ENCODE peak calls at places on chromosomes 1 and 21, in ten cellular contexts. One of them, this sample, is unnamed.

GRCh38 chr1:53139911-53140310 is 2.5 kb downstream of the SLC1A7 start:
- DNase-seq in stimulated activated CD8-positive, alpha-beta memory T cell treated with anti-CD3 and anti-CD28 coated beads, Interleukin-4, amount 100 ng/mL, for 1 hour: no peak
- DNase-seq in sciatic nerve: no peak
- DNase-seq in adipocyte: peak
- DNase-seq in adrenal gland: no peak
- DNase-seq in H7: no peak
- DNase-seq in transverse colon: no peak
- DNase-seq in tibial nerve: no peak
- DNase-seq in CD8-positive, alpha-beta T cell: no peak
- DNase-seq in EL: no peak
- DNase-seq in this sample: no peak

GRCh38 chr1:61531725-61532124 is 193.2 kb downstream of the TM2D1 start:
- DNase-seq in stimulated activated CD8-positive, alpha-beta memory T cell treated with anti-CD3 and anti-CD28 coated beads, Interleukin-4, amount 100 ng/mL, for 1 hour: no peak
- DNase-seq in sciatic nerve: no peak
- DNase-seq in adipocyte: no peak
- DNase-seq in adrenal gland: no peak
- DNase-seq in H7: no peak
- DNase-seq in transverse colon: no peak
- DNase-seq in tibial nerve: no peak
- DNase-seq in CD8-positive, alpha-beta T cell: no peak
- DNase-seq in EL: no peak
- DNase-seq in this sample: no peak

GRCh38 chr1:100036718-100037664 is 67.2 kb downstream of the SLC35A3 start:
- DNase-seq in stimulated activated CD8-positive, alpha-beta memory T cell treated with anti-CD3 and anti-CD28 coated beads, Interleukin-4, amount 100 ng/mL, for 1 hour: no peak
- DNase-seq in sciatic nerve: no peak
- DNase-seq in adipocyte: peak
- DNase-seq in adrenal gland: no peak
- DNase-seq in H7: peak
- DNase-seq in transverse colon: peak
- DNase-seq in tibial nerve: no peak
- DNase-seq in CD8-positive, alpha-beta T cell: no peak
- DNase-seq in EL: peak
- DNase-seq in this sample: peak

GRCh38 chr1:154751690-154752089 is 118.4 kb downstream of the KCNN3 start:
- DNase-seq in stimulated activated CD8-positive, alpha-beta memory T cell treated with anti-CD3 and anti-CD28 coated beads, Interleukin-4, amount 100 ng/mL, for 1 hour: no peak
- DNase-seq in sciatic nerve: peak
- DNase-seq in adipocyte: peak
- DNase-seq in adrenal gland: no peak
- DNase-seq in H7: no peak
- DNase-seq in transverse colon: no peak
- DNase-seq in tibial nerve: no peak
- DNase-seq in CD8-positive, alpha-beta T cell: no peak
- DNase-seq in EL: no peak
- DNase-seq in this sample: peak

GRCh38 chr21:40765771-40766170 is 81.2 kb downstream of the DSCAM start:
- DNase-seq in stimulated activated CD8-positive, alpha-beta memory T cell treated with anti-CD3 and anti-CD28 coated beads, Interleukin-4, amount 100 ng/mL, for 1 hour: no peak
- DNase-seq in sciatic nerve: no peak
- DNase-seq in adipocyte: no peak
- DNase-seq in adrenal gland: no peak
- DNase-seq in H7: no peak
- DNase-seq in transverse colon: no peak
- DNase-seq in tibial nerve: no peak
- DNase-seq in CD8-positive, alpha-beta T cell: no peak
- DNase-seq in EL: no peak
- DNase-seq in this sample: no peak

GRCh38 chr1:101520302-101520701 is 283.5 kb downstream of the S1PR1 start:
- DNase-seq in stimulated activated CD8-positive, alpha-beta memory T cell treated with anti-CD3 and anti-CD28 coated beads, Interleukin-4, amount 100 ng/mL, for 1 hour: peak
- DNase-seq in sciatic nerve: no peak
- DNase-seq in adipocyte: peak
- DNase-seq in adrenal gland: no peak
- DNase-seq in H7: peak
- DNase-seq in transverse colon: peak
- DNase-seq in tibial nerve: no peak
- DNase-seq in CD8-positive, alpha-beta T cell: no peak
- DNase-seq in EL: peak
- DNase-seq in this sample: peak

GRCh38 chr1:173529106-173529505 is 52.0 kb downstream of the PRDX6 start:
- DNase-seq in stimulated activated CD8-positive, alpha-beta memory T cell treated with anti-CD3 and anti-CD28 coated beads, Interleukin-4, amount 100 ng/mL, for 1 hour: no peak
- DNase-seq in sciatic nerve: no peak
- DNase-seq in adipocyte: no peak
- DNase-seq in adrenal gland: no peak
- DNase-seq in H7: no peak
- DNase-seq in transverse colon: no peak
- DNase-seq in tibial nerve: no peak
- DNase-seq in CD8-positive, alpha-beta T cell: no peak
- DNase-seq in EL: no peak
- DNase-seq in this sample: no peak

GRCh38 chr1:41661428-41662060 is 177.1 kb upstream of the EDN2 start:
- DNase-seq in stimulated activated CD8-positive, alpha-beta memory T cell treated with anti-CD3 and anti-CD28 coated beads, Interleukin-4, amount 100 ng/mL, for 1 hour: no peak
- DNase-seq in sciatic nerve: no peak
- DNase-seq in adipocyte: peak
- DNase-seq in adrenal gland: no peak
- DNase-seq in H7: peak
- DNase-seq in transverse colon: no peak
- DNase-seq in tibial nerve: no peak
- DNase-seq in CD8-positive, alpha-beta T cell: no peak
- DNase-seq in EL: no peak
- DNase-seq in this sample: no peak